ENCODE peak calls at places on chromosomes 3 and 15, in six cellular contexts. A, U, V, X, B and D are unnamed samples. For H3K4me1, the result is how much of the 10 kb centered on the place peaks cover.

GRCh38 chr3:13016083-13016725 is 57.0 kb downstream of the IQSEC1 start:
- DNase-seq in X (no peak), A (no peak), U (peak), V (peak), B (no peak), D (no peak)

GRCh38 chr15:66886686-66887273 is 178.6 kb upstream of the SMAD3 start:
- DNase-seq in B (no peak), X (no peak), U (no peak), A (no peak), V (no peak), D (no peak)

GRCh38 chr3:195013411-195013810 is 257.5 kb downstream of the XXYLT1 start:
- DNase-seq in X (no peak), U (no peak), B (no peak), V (no peak), A (no peak), D (no peak)

GRCh38 chr15:45118996-45119395 is 4.9 kb downstream of the DUOXA2 start:
- DNase-seq in V (no peak), A (no peak), U (no peak), B (no peak), X (no peak), D (no peak)

GRCh38 chr15:98866503-98866902 is 141.1 kb downstream of the PGPEP1L start:
- DNase-seq in V (peak), A (no peak), U (no peak), X (no peak), B (peak), D (no peak)

GRCh38 chr3:197398301-197398878 is 100.0 kb upstream of the DLG1 start:
- DNase-seq in A (no peak), V (no peak), X (no peak), U (no peak), B (peak), D (no peak)

GRCh38 chr15:98887976-98888375 is 119.6 kb downstream of the PGPEP1L start:
- DNase-seq in U (no peak), B (no peak), A (no peak), V (no peak), X (no peak), D (no peak)

GRCh38 chr3:126944089-126944965 is 38.6 kb upstream of the PLXNA1 start:
- DNase-seq in B (no peak), X (no peak), A (no peak), U (no peak), V (no peak), D (no peak)

GRCh38 chr3:46934508-46935167 is 41.9 kb downstream of the CCDC12 start:
- DNase-seq in X (peak), U (no peak), A (no peak), V (peak), B (peak), D (no peak)

GRCh38 chr15:98952381-98952803 is 55.2 kb downstream of the PGPEP1L start:
- DNase-seq in U (peak), V (no peak), X (peak), B (no peak), A (no peak), D (no peak)

GRCh38 chr15:60590935-60591490 is 112.1 kb upstream of the ICE2 start:
- DNase-seq in A (no peak), X (no peak), U (peak), B (peak), V (peak), D (peak)

GRCh38 chr3:35908366-35909232 is 269.3 kb downstream of the ARPP21 start:
- DNase-seq in V (peak), A (peak), X (peak), U (peak), B (peak), D (peak)

GRCh38 chr15:48472756-48473155 is 141.5 kb downstream of the DUT start:
- DNase-seq in X (peak), B (no peak), A (no peak), U (no peak), V (peak), D (no peak)

GRCh38 chr3:12891985-12892839 is 50.8 kb upstream of the RPL32 start:
- DNase-seq in B (peak), A (peak), X (peak), U (peak), V (peak), D (peak)

GRCh38 chr3:61417352-61417751 is 144.0 kb upstream of the PTPRG start:
- DNase-seq in X (no peak), U (no peak), A (no peak), V (peak), B (no peak), D (no peak)

GRCh38 chr15:90419738-90420487 is 31.9 kb downstream of the IQGAP1 start:
- DNase-seq in X (peak), U (no peak), B (no peak), A (no peak), V (peak), D (no peak)

GRCh38 chr3:65285956-65286355 is 598.2 kb upstream of the ADAMTS9 start:
- DNase-seq in V (no peak), B (no peak), X (no peak), A (no peak), U (no peak), D (no peak)

GRCh38 chr3:112871735-112872134 is 25.1 kb upstream of the CD200R1L start:
- DNase-seq in U (no peak), A (no peak), B (no peak), V (no peak), X (no peak), D (no peak)

GRCh38 chr3:126356373-126357298 is 572 bp downstream of the KLF15 start:
- DNase-seq in A (no peak), X (no peak), B (peak), V (peak), U (no peak), D (peak)

GRCh38 chr15:67127925-67128324 is 62.5 kb downstream of the SMAD3 start:
- DNase-seq in V (peak), B (no peak), A (peak), U (no peak), X (peak), D (no peak)

GRCh38 chr3:48747703-48748102 is 30.7 kb upstream of the IP6K2 start:
- DNase-seq in U (no peak), B (no peak), V (no peak), A (no peak), X (no peak), D (no peak)

GRCh38 chr3:120846073-120846472 is 61.9 kb upstream of the STXBP5L start:
- DNase-seq in X (no peak), V (no peak), A (no peak), U (no peak), B (no peak), D (peak)

GRCh38 chr15:85746641-85747040 is 48.1 kb downstream of the KLHL25 start:
- DNase-seq in B (peak), U (no peak), V (no peak), X (no peak), A (no peak), D (no peak)

GRCh38 chr3:33886015-33886414 is 87.6 kb downstream of the PDCD6IP start:
- DNase-seq in X (no peak), U (no peak), V (no peak), B (no peak), A (no peak), D (no peak)

GRCh38 chr3:88957751-88958452 is 149.5 kb upstream of the EPHA3 start:
- DNase-seq in B (no peak), X (peak), A (no peak), U (no peak), V (peak), D (no peak)

GRCh38 chr3:23735575-23736326 is 70.0 kb upstream of the UBE2E1 start:
- DNase-seq in B (peak), V (no peak), A (no peak), U (no peak), X (no peak), D (peak)

GRCh38 chr15:101050647-101051290 is 131.6 kb downstream of the LRRK1 start:
- DNase-seq in X (no peak), B (peak), A (no peak), V (no peak), U (no peak), D (no peak)

GRCh38 chr3:186340211-186340610 is 21.8 kb downstream of the DGKG start:
- DNase-seq in V (peak), U (no peak), A (no peak), B (no peak), X (peak), D (no peak)

GRCh38 chr3:125072310-125072709 is 16.5 kb upstream of the HEG1 start:
- DNase-seq in B (no peak), U (no peak), X (no peak), V (peak), A (no peak), D (no peak)

GRCh38 chr15:96354731-96355560 is 24.4 kb downstream of the NR2F2 start:
- DNase-seq in X (peak), V (peak), B (no peak), U (peak), A (no peak), D (peak)

GRCh38 chr3:194985031-194985578 is 285.9 kb downstream of the XXYLT1 start:
- DNase-seq in B (no peak), X (peak), U (no peak), V (peak), A (peak), D (peak)

GRCh38 chr3:97885931-97886824 is 64.4 kb downstream of the CRYBG3 start:
- DNase-seq in V (no peak), U (no peak), B (no peak), X (no peak), A (no peak), D (no peak)

GRCh38 chr3:197465996-197466549 is 89.7 kb downstream of the BDH1 start:
- DNase-seq in U (no peak), B (no peak), V (peak), A (no peak), X (peak), D (no peak)

GRCh38 chr15:62782100-62782791 is 260.3 kb upstream of the TPM1 start:
- DNase-seq in U (peak), A (peak), B (peak), V (peak), X (peak), D (peak)

GRCh38 chr3:41173926-41174702 is 25.2 kb upstream of the CTNNB1 start:
- DNase-seq in V (no peak), B (no peak), X (no peak), A (no peak), U (no peak), D (no peak)
- TF ChIP-seq EZH2phosphoT487 in V (no peak), B (no peak), X (no peak), A (no peak), U (no peak), D (no peak)

GRCh38 chr3:141096164-141096563 is 45.0 kb downstream of the SPSB4 start:
- DNase-seq in U (no peak), V (no peak), X (no peak), A (no peak), B (no peak), D (no peak)

GRCh38 chr3:141093397-141093796 is 42.2 kb downstream of the SPSB4 start:
- DNase-seq in B (no peak), U (no peak), A (no peak), X (peak), V (peak), D (no peak)

GRCh38 chr3:141095546-141095937 is 44.4 kb downstream of the SPSB4 start:
- DNase-seq in B (no peak), V (no peak), A (no peak), X (no peak), U (no peak), D (no peak)

GRCh38 chr3:141093971-141094401 is 42.8 kb downstream of the SPSB4 start:
- DNase-seq in X (no peak), A (no peak), U (no peak), B (peak), V (no peak), D (no peak)

GRCh38 chr3:141094851-141095545 is 43.9 kb downstream of the SPSB4 start:
- DNase-seq in U (no peak), B (no peak), A (no peak), X (no peak), V (peak), D (peak)
- H3K9ac ChIP-seq in U (no peak), B (no peak), A (no peak), X (no peak), V (peak), D (no peak)

DNA sequence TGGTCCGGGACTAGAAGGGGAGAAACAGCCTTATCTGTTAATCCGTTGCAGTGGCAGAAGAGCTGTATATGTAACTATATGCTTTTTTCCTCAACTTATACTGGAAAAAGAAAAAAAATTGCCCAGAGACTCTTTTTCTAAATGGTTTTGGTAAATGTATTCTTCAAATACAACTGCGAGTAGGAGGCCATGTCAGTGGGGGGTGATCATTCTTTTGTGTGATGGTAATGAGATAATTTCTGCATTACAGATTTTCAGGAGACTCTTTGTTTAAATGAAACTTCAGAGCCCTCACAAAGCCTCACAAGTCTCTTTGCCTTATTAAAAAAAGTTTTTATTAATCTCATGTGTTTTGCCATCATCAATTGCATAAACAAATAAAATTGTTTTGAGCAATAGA is 116.5 kb downstream of the FNDC3B start:
- DNase-seq in U (no peak), A (no peak), X (no peak), B (no peak), V (peak), D (peak)
- H3K4me1 ChIP-seq in U (under half), A (half or more), X (half or more), B (under half), V (half or more), D (half or more)

GRCh38 chr3:37991109-37991508 is 523 bp downstream of the VILL start:
- DNase-seq in B (no peak), X (no peak), U (no peak), A (no peak), V (no peak), D (no peak)

GRCh38 chr3:37992271-37993066 is 1.9 kb downstream of the VILL start:
- DNase-seq in B (no peak), U (no peak), A (no peak), X (peak), V (no peak), D (no peak)

GRCh38 chr3:37993067-37993809 is 2.7 kb downstream of the VILL start:
- DNase-seq in U (no peak), X (no peak), B (no peak), A (no peak), V (no peak), D (no peak)

GRCh38 chr3:37990527-37990926 is at the start of gene VILL:
- DNase-seq in B (no peak), A (no peak), X (peak), V (no peak), U (no peak), D (no peak)

GRCh38 chr3:37991823-37992222 is 1.2 kb downstream of the VILL start:
- DNase-seq in U (no peak), X (no peak), V (no peak), A (no peak), B (no peak), D (no peak)
- TF ChIP-seq EZH2phosphoT487 in U (no peak), X (no peak), V (no peak), A (no peak), B (no peak), D (no peak)

GRCh38 chr3:153852355-153852754 is 268.8 kb upstream of the ARHGEF26 start:
- DNase-seq in U (no peak), X (no peak), V (no peak), B (no peak), A (no peak), D (peak)
- H3K9ac ChIP-seq in U (no peak), X (no peak), V (no peak), B (no peak), A (no peak), D (no peak)

GRCh38 chr15:65184305-65184943 is 718 bp downstream of the CLPX start:
- DNase-seq in U (peak), V (peak), B (peak), X (peak), A (no peak), D (peak)
- H3K4me1 ChIP-seq in U (under half), V (under half), B (under half), X (under half), A (under half), D (under half)

GRCh38 chr3:100869787-100870186 is 123.4 kb downstream of the ABI3BP start:
- DNase-seq in A (no peak), B (no peak), X (no peak), V (peak), U (no peak), D (no peak)
- TF ChIP-seq EZH2phosphoT487 in A (no peak), B (no peak), X (no peak), V (no peak), U (no peak), D (no peak)

DNA sequence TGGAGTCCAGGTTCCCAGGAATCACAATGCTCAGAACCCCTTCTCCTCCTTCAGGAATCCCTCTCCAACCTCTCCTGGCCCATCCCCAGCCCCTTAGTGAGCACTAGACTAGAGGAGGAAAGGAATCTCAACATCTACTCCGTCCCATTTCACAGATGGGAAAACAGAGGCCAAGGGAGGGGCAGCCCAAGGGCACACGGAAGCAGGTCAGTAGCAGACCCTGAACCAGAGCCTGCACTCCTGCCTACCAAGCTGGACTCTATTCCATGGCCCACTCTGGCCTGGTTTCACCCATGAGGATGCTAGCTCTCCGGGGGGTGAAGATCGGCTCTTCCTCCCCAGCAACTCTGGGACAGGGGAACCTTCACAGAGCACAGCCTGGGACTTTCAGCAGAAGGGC is 14.3 kb downstream of the SEMA7A start:
- DNase-seq in V (no peak), B (no peak), A (no peak), U (no peak), X (no peak), D (no peak)
- H3K9ac ChIP-seq in V (peak), B (no peak), A (peak), U (no peak), X (no peak), D (no peak)

GRCh38 chr3:52093751-52094525 is 37.6 kb upstream of the DUSP7 start:
- DNase-seq in U (no peak), B (no peak), A (no peak), V (peak), X (peak), D (no peak)
- H3K4me1 ChIP-seq in U (under half), B (under half), A (under half), V (under half), X (under half), D (under half)